ENCODE peak calls at places on chromosomes 7 and 10, in six cellular contexts. X is activated CD8-positive, alpha-beta memory T cell treated with anti-CD3 and anti-CD28 coated beads for 48 hours; T is NCI-H460; Z is GM19239; R is colonic mucosa; L is AG09309. B is an unnamed sample.

GRCh38 chr7:1046722-1047679 is 2.7 kb downstream of the GPR146 start:
- DNase-seq in T (no peak), R (peak), L (no peak), X (no peak), Z (no peak), B (peak)

GRCh38 chr10:94194256-94194655 is 168.5 kb downstream of the NOC3L start:
- DNase-seq in T (peak), X (no peak), L (no peak), Z (no peak), R (no peak), B (no peak)

GRCh38 chr7:131544449-131545425 is 11.7 kb downstream of the PODXL start:
- DNase-seq in L (no peak), X (no peak), R (no peak), Z (no peak), T (no peak), B (peak)

GRCh38 chr10:69446650-69447151 is 4.6 kb upstream of the TSPAN15 start:
- DNase-seq in X (no peak), Z (no peak), R (peak), T (peak), L (no peak), B (no peak)

GRCh38 chr7:23653942-23654341 is 26.1 kb upstream of the FAM221A start:
- DNase-seq in R (no peak), L (no peak), Z (no peak), X (no peak), T (no peak), B (no peak)

GRCh38 chr7:47150497-47151260 is 431.2 kb downstream of the TNS3 start:
- DNase-seq in R (no peak), T (no peak), L (no peak), Z (no peak), X (no peak), B (no peak)

GRCh38 chr7:90207956-90208355 is 3.6 kb upstream of the STEAP2 start:
- DNase-seq in R (no peak), T (no peak), Z (no peak), L (no peak), X (no peak), B (no peak)

GRCh38 chr10:3091346-3091787 is 24.0 kb downstream of the PFKP start:
- DNase-seq in T (no peak), L (peak), Z (no peak), X (no peak), R (no peak), B (no peak)

GRCh38 chr7:5228066-5228465 is 38.0 kb downstream of the WIPI2 start:
- DNase-seq in T (no peak), X (no peak), R (no peak), L (no peak), Z (no peak), B (no peak)

GRCh38 chr7:4882169-4882741 is 1.3 kb downstream of the RADIL start:
- DNase-seq in Z (no peak), R (peak), T (peak), L (peak), X (no peak), B (peak)

GRCh38 chr7:20030417-20030816 is 186.8 kb downstream of the MACC1 start:
- DNase-seq in X (no peak), R (no peak), T (no peak), L (no peak), Z (no peak), B (no peak)

GRCh38 chr10:4474829-4475228 is 351.2 kb upstream of the AKR1E2 start:
- DNase-seq in T (no peak), Z (no peak), R (no peak), X (no peak), L (no peak), B (no peak)

GRCh38 chr10:102009801-102010425 is 46.1 kb downstream of the ARMH3 start:
- DNase-seq in L (peak), R (peak), X (no peak), T (peak), Z (peak), B (peak)

GRCh38 chr10:69146756-69147155 is 22.8 kb downstream of the VPS26A start:
- DNase-seq in L (no peak), X (no peak), T (no peak), Z (no peak), R (no peak), B (no peak)

GRCh38 chr7:75915416-75916156 is 631 bp downstream of the POR start:
- DNase-seq in R (peak), Z (no peak), L (no peak), X (no peak), T (no peak), B (peak)

GRCh38 chr7:69781412-69781846 is 183.2 kb downstream of the AUTS2 start:
- DNase-seq in R (no peak), T (no peak), L (no peak), X (no peak), Z (no peak), B (no peak)

GRCh38 chr10:108801775-108802516 is 1121.4 kb downstream of the XPNPEP1 start:
- DNase-seq in X (no peak), T (no peak), L (no peak), Z (no peak), R (no peak), B (no peak)

GRCh38 chr10:48448796-48449195 is 142.3 kb downstream of the MAPK8 start:
- DNase-seq in R (no peak), Z (no peak), L (no peak), X (no peak), T (no peak), B (no peak)

B was measured in body of pancreas.